ENCODE peak calls at places on chromosomes 1 and 21, in four cellular contexts. Z is fibroblast of lung, A is Caco-2, W is IMR-90. I is an unnamed sample.

GRCh38 chr1:10830961-10831669 is 34.7 kb upstream of the CASZ1 start:
- DNase-seq in W (no peak), Z (peak; percentile 15), A (no peak), I (no peak)

GRCh38 chr1:191575180-191575579 is 583.1 kb upstream of the RGS18 start:
- DNase-seq in Z (peak; percentile 45), A (no peak), W (peak; percentile 21), I (no peak)

GRCh38 chr1:155000475-155000724 is 2.2 kb upstream of the ZBTB7B start:
- DNase-seq in A (no peak), Z (no peak), W (no peak), I (no peak)

GRCh38 chr1:51139474-51139873 is 37.4 kb downstream of the C1orf185 start:
- DNase-seq in W (no peak), A (no peak), Z (no peak), I (no peak)

GRCh38 chr1:37634554-37635308 is at the start of gene RSPO1:
- DNase-seq in A (no peak), Z (peak; percentile 15), W (no peak), I (peak; percentile 14)

GRCh38 chr1:217660353-217661062 is 29.4 kb downstream of the SPATA17 start:
- DNase-seq in Z (peak; percentile 88), A (no peak), W (peak; percentile 90), I (no peak)

GRCh38 chr1:47106792-47107191 is 30.4 kb upstream of the CYP4A22 start:
- DNase-seq in Z (no peak), A (no peak), W (no peak), I (no peak)

GRCh38 chr1:25688390-25689119 is 72.0 kb downstream of the MAN1C1 start:
- DNase-seq in Z (peak; percentile 24), A (no peak), W (peak; percentile 59), I (no peak)

GRCh38 chr1:212760126-212760823 is 31.3 kb downstream of the NSL1 start:
- DNase-seq in Z (no peak), W (no peak), A (peak; percentile 40), I (no peak)

GRCh38 chr1:63936276-63936675 is 162.5 kb downstream of the ROR1 start:
- DNase-seq in Z (peak; percentile 69), W (no peak), A (no peak), I (no peak)
- TF ChIP-seq CTCF in Z (no peak), W (no peak), A (no peak), I (no peak)

GRCh38 chr1:241531195-241532172 is 694 bp upstream of the KMO start:
- DNase-seq in A (no peak), W (peak; percentile 78), Z (peak; percentile 68), I (no peak)
- TF ChIP-seq CTCF in A (peak; percentile 49), W (peak; percentile 75), Z (peak; percentile 52), I (peak; percentile 69)

DNA sequence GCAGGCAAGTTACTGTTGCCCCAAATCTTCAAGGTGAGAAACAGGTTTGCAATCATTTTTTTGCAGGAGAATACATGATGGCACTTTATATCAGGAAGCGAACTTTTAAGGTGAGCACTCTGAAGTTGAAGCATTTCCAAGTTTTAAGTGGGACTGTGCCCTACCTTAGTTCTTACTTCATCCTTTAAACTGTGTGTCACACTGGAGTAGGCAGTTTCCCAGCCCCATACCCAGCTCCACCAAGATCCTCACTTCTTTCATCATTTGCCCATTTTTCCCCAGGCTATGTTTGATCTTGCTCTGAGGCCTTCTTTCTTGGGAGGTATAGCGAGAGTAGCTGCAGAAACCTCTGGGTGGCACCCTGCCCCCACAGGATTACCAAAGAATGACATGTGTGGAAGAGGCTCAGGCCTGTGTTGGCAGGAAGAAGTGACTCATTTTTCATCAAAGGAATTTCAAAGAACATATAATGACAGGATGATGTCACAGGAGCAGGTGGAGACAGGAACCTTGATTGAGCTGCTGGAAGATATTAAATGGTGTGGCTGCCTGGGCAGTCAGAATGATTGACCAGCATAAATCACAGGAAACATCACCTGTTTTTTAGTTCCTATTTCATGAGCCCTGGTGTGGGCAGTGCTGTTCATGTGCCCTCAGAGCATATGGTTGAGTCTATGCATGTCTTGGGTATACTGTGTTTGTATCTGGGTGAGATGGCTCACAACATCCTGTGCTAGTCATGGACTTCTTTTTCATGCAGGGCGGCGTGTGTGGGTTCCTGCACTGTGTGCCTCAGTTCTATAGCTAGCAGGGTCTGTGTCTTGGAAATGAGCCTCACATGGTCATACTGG is 20.8 kb upstream of the MACF1 start:
- DNase-seq in Z (peak; percentile 85), A (peak; percentile 86), W (peak; percentile 74), I (no peak)
- TF ChIP-seq CTCF in Z (peak; percentile 27), A (peak; percentile 41), W (peak; percentile 27), I (peak; percentile 47)

DNA sequence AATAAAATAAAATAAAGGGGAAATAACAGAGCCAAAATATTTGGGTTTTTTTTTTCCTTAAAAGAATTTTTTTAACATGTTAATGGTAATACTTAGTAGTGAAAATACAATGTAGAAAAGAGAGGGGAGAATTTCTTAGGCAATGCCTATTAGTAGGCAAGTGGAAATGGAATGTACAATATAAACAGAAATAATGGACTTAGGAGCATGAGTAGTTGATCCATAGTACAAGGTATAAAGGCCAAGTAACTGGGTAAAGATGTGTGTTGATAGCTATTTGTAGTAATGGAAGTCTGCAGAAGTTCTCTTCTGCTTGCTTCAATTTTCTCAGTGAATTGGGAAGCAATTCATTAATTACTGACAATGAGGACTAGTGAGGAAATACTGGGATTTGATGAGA is 34.4 kb downstream of the TESK2 start:
- DNase-seq in A (no peak), W (peak; percentile 12), Z (no peak), I (no peak)
- TF ChIP-seq CTCF in A (no peak), W (no peak), Z (no peak), I (no peak)

DNA sequence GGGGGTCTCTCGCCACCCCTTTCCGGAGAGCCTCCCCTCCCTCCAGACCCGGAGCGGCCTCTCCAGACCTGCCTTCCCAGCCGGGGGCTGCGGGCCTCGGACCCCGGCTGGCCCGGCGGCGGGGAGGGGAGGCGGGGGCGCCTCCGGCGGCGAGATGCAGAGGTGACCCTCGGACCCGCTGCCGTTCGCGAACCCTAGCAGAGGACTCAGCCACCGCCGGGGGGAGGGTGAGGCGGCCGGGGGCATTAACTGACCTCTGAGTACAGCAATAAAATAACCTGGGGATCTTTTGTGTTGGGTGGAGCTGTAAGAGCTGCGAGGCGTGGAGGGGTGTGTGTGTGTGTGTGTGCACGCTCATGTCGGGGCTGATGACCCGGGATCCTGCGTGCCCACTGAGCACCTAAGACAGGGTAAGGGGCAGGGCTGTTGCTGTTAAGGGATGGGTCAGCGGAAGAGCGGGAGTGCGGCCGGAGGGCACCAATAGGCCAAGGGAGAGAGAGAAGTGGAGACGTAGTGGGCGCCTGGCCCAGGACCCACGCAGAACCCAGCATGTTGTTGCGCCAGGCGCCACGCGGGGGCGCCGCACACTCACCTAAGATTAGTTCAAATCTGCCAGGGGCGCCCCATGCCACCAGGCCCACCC is 6.3 kb downstream of the HAPLN2 start:
- DNase-seq in A (peak; percentile 50), Z (peak; percentile 18), W (peak; percentile 28), I (peak; percentile 41)
- TF ChIP-seq CTCF in A (peak; percentile 74), Z (peak; percentile 85), W (peak; percentile 68), I (peak; percentile 70)

GRCh38 chr1:5981009-5981380 is 11.2 kb downstream of the NPHP4 start:
- DNase-seq in A (no peak), Z (no peak), W (no peak), I (no peak)

GRCh38 chr1:5982276-5982675 is 9.9 kb downstream of the NPHP4 start:
- DNase-seq in W (no peak), Z (no peak), A (no peak), I (no peak)

GRCh38 chr1:5978452-5978851 is 13.8 kb downstream of the NPHP4 start:
- DNase-seq in W (peak; percentile 6), Z (peak; percentile 8), A (no peak), I (no peak)

GRCh38 chr1:5979536-5980313 is 12.5 kb downstream of the NPHP4 start:
- DNase-seq in Z (no peak), A (no peak), W (no peak), I (no peak)

GRCh38 chr1:5980314-5981008 is 11.8 kb downstream of the NPHP4 start:
- DNase-seq in Z (peak; percentile 18), W (peak; percentile 34), A (no peak), I (no peak)
- TF ChIP-seq CTCF in Z (no peak), W (peak; percentile 27), A (peak; percentile 16), I (no peak)

DNA sequence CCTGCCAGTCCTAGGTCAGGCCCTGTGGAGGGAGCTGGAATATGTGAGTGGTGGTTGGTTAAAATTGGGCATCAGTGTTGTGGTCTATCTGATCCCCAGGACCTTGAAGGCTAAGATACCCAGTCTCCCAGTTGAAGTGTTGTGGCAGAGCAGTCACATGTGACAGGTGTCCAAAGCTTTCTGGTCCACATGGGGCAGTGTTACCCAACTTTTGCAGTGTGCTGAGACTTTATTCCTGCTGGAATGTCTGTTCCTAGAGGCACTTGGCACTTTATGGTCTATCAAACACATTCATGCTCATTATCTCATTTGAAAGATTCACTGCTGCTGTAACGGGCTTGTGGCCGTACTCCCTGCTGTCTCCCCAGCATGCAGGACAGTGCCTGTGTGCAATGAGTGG is 21.0 kb upstream of the LORICRIN start:
- DNase-seq in Z (no peak), W (no peak), A (no peak), I (no peak)
- TF ChIP-seq CTCF in Z (no peak), W (no peak), A (peak; percentile 44), I (peak; percentile 44)

DNA sequence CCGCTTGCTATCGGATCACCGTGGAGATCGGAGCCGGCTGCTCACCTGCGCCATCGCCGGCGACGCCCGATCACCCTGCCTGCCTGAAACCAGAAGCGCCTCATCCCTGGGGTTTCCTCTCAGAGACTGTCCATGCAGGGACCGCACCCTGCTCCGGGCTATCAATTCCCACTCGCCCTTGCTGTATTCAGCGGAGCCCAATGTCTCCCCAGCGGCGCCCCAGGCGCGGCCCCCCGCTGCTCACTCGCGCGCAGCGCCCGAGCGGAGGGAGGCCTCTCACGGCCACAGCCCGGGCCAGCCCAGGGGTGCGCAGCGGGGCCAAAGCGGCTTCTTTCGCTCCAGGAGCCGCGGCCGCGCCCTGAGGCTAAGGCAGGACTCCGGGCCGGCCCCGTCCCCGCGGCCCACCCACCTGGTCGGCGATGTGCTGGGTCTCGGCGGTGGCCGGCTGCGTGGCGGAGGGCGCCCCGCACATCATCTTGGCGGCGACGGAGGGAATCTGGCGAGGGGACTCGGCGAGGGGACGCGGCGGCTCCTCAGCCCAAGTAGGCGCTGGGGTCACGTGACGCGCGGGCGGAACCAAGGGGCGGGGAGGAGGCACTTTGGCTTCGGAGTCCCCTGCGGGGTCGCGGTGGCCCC is at the start of gene CSTB:
- DNase-seq in Z (peak; percentile 50), W (peak; percentile 38), A (peak; percentile 89), I (peak; percentile 79)
- TF ChIP-seq CTCF in Z (no peak), W (no peak), A (no peak), I (peak; percentile 21)

GRCh38 chr1:162991444-162991843 is 77.7 kb upstream of the RGS4 start:
- DNase-seq in W (no peak), A (no peak), Z (no peak), I (no peak)

GRCh38 chr1:162990665-162991064 is 78.5 kb upstream of the RGS4 start:
- DNase-seq in A (no peak), W (no peak), Z (peak; percentile 81), I (no peak)

GRCh38 chr1:162985816-162986215 is 83.3 kb upstream of the RGS4 start:
- DNase-seq in A (no peak), W (peak; percentile 67), Z (peak; percentile 74), I (no peak)

GRCh38 chr1:162987866-162988265 is 81.3 kb upstream of the RGS4 start:
- DNase-seq in Z (peak; percentile 90), W (peak; percentile 86), A (no peak), I (no peak)

GRCh38 chr1:162988869-162989268 is 80.3 kb upstream of the RGS4 start:
- DNase-seq in A (no peak), Z (no peak), W (no peak), I (no peak)
- TF ChIP-seq CTCF in A (peak; percentile 30), Z (no peak), W (no peak), I (peak; percentile 22)

I was measured in progenitor cell of endocrine pancreas.